ENCODE peak calls at places on chromosomes 6 and 20, in eight cellular contexts. E is WERI-Rb-1, G is stomach, R is uterus, B is PC-9, C is astrocyte, T is transverse colon, W is hepatocyte. Q is an unnamed sample.

GRCh38 chr6:31901415-31901952 is 402 bp downstream of the ZBTB12 start:
- DNase-seq in E (peak), G (peak), R (peak), B (peak), C (peak), T (peak), W (peak), Q (peak)

GRCh38 chr6:36116480-36116879 is 13.8 kb upstream of the MAPK13 start:
- DNase-seq in E (peak), G (no peak), R (no peak), B (no peak), C (no peak), T (no peak), W (no peak), Q (no peak)

GRCh38 chr20:25439328-25439727 is 31.9 kb downstream of the GINS1 start:
- DNase-seq in E (no peak), G (no peak), R (no peak), B (no peak), C (no peak), T (no peak), W (no peak), Q (no peak)

GRCh38 chr6:44800171-44800671 is 412.7 kb downstream of the CDC5L start:
- DNase-seq in E (peak), G (no peak), R (peak), B (peak), C (peak), T (no peak), W (peak), Q (peak)

GRCh38 chr6:36929607-36930006 is 24.9 kb upstream of the PI16 start:
- DNase-seq in E (no peak), G (no peak), R (no peak), B (no peak), C (peak), T (no peak), W (no peak), Q (peak)

GRCh38 chr20:46173652-46174468 is 55.7 kb downstream of the CD40 start:
- DNase-seq in E (no peak), G (no peak), R (no peak), B (no peak), C (no peak), T (no peak), W (no peak), Q (no peak)

GRCh38 chr6:156780117-156780641 is 3.0 kb downstream of the ARID1B start:
- DNase-seq in E (peak), G (peak), R (no peak), B (peak), C (peak), T (peak), W (peak), Q (peak)

GRCh38 chr20:57851786-57852185 is 142.0 kb upstream of the PMEPA1 start:
- DNase-seq in E (no peak), G (no peak), R (no peak), B (no peak), C (peak), T (no peak), W (no peak), Q (no peak)

GRCh38 chr6:96939019-96939805 is 14.7 kb downstream of the KLHL32 start:
- DNase-seq in E (no peak), G (no peak), R (no peak), B (peak), C (peak), T (no peak), W (no peak), Q (peak)

GRCh38 chr6:125598422-125598821 is 151.0 kb upstream of the HEY2 start:
- DNase-seq in E (no peak), G (no peak), R (peak), B (no peak), C (peak), T (peak), W (peak), Q (peak)

GRCh38 chr6:128017288-128017687 is 116.4 kb upstream of the THEMIS start:
- DNase-seq in E (no peak), G (no peak), R (no peak), B (no peak), C (no peak), T (no peak), W (no peak), Q (no peak)

GRCh38 chr6:121951918-121952379 is 447.5 kb upstream of the HSF2 start:
- DNase-seq in E (no peak), G (no peak), R (no peak), B (peak), C (peak), T (no peak), W (peak), Q (peak)

GRCh38 chr20:17859002-17859615 is 109.5 kb downstream of the SNX5 start:
- DNase-seq in E (no peak), G (peak), R (no peak), B (no peak), C (no peak), T (no peak), W (no peak), Q (no peak)

GRCh38 chr6:30192076-30192475 is 21.1 kb downstream of the TRIM26 start:
- DNase-seq in E (no peak), G (no peak), R (no peak), B (no peak), C (no peak), T (no peak), W (no peak), Q (no peak)

GRCh38 chr6:163525926-163526325 is 111.4 kb downstream of the QKI start:
- DNase-seq in E (no peak), G (no peak), R (no peak), B (no peak), C (peak), T (no peak), W (no peak), Q (no peak)

GRCh38 chr6:150417899-150418824 is 49.4 kb downstream of the IYD start:
- DNase-seq in E (peak), G (no peak), R (no peak), B (no peak), C (peak), T (peak), W (peak), Q (peak)

GRCh38 chr6:161748535-161749386 is 474.9 kb upstream of the AGPAT4 start:
- DNase-seq in E (peak), G (peak), R (no peak), B (peak), C (no peak), T (peak), W (peak), Q (peak)

GRCh38 chr6:45138765-45139164 is 189.4 kb upstream of the RUNX2 start:
- DNase-seq in E (no peak), G (no peak), R (no peak), B (no peak), C (no peak), T (no peak), W (no peak), Q (no peak)

GRCh38 chr6:28803337-28803709 is 120.5 kb downstream of the TRIM27 start:
- DNase-seq in E (no peak), G (no peak), R (no peak), B (no peak), C (no peak), T (no peak), W (no peak), Q (no peak)

GRCh38 chr6:45727228-45727627 is 288.4 kb downstream of the CLIC5 start:
- DNase-seq in E (no peak), G (no peak), R (no peak), B (no peak), C (no peak), T (no peak), W (no peak), Q (peak)

GRCh38 chr6:25248100-25248499 is 31.1 kb upstream of the CARMIL1 start:
- DNase-seq in E (no peak), G (no peak), R (no peak), B (no peak), C (peak), T (no peak), W (no peak), Q (peak)

GRCh38 chr20:20743511-20744169 is 31.2 kb upstream of the RALGAPA2 start:
- DNase-seq in E (peak), G (peak), R (peak), B (no peak), C (peak), T (peak), W (peak), Q (peak)

GRCh38 chr6:144335914-144336313 is 50.8 kb downstream of the UTRN start:
- DNase-seq in E (no peak), G (no peak), R (no peak), B (no peak), C (no peak), T (peak), W (no peak), Q (no peak)

GRCh38 chr6:1437553-1438406 is 48.4 kb downstream of the FOXF2 start:
- DNase-seq in E (no peak), G (no peak), R (no peak), B (no peak), C (no peak), T (no peak), W (no peak), Q (no peak)

GRCh38 chr20:24465730-24466129 is 3.7 kb upstream of the SYNDIG1 start:
- DNase-seq in E (peak), G (no peak), R (no peak), B (no peak), C (peak), T (no peak), W (no peak), Q (peak)

GRCh38 chr6:32369678-32370077 is 2.0 kb downstream of the TSBP1 start:
- DNase-seq in E (no peak), G (no peak), R (no peak), B (no peak), C (peak), T (no peak), W (no peak), Q (peak)

GRCh38 chr6:127786109-127786508 is 114.7 kb downstream of the THEMIS start:
- DNase-seq in E (no peak), G (no peak), R (no peak), B (no peak), C (no peak), T (no peak), W (no peak), Q (peak)

GRCh38 chr20:4726710-4727391 is 5.1 kb downstream of the PRND start:
- DNase-seq in E (no peak), G (no peak), R (no peak), B (no peak), C (peak), T (peak), W (no peak), Q (peak)

GRCh38 chr6:132215805-132216204 is 185.5 kb downstream of the MOXD1 start:
- DNase-seq in E (no peak), G (no peak), R (no peak), B (no peak), C (no peak), T (no peak), W (no peak), Q (no peak)

GRCh38 chr6:111486921-111487320 is 3.9 kb upstream of the REV3L start:
- DNase-seq in E (no peak), G (no peak), R (no peak), B (no peak), C (no peak), T (no peak), W (no peak), Q (peak)

GRCh38 chr6:166587631-166588413 is 1.3 kb upstream of the RAMACL start:
- DNase-seq in E (no peak), G (no peak), R (no peak), B (no peak), C (no peak), T (no peak), W (no peak), Q (no peak)

GRCh38 chr6:166825553-166826145 is 130.7 kb downstream of the RNASET2 start:
- DNase-seq in E (no peak), G (no peak), R (no peak), B (peak), C (peak), T (no peak), W (no peak), Q (no peak)

GRCh38 chr6:133707456-133707855 is 181.5 kb upstream of the TCF21 start:
- DNase-seq in E (no peak), G (no peak), R (no peak), B (no peak), C (peak), T (no peak), W (no peak), Q (peak)

GRCh38 chr6:92559611-92560010 is 859.7 kb downstream of the EPHA7 start:
- DNase-seq in E (no peak), G (no peak), R (no peak), B (no peak), C (no peak), T (no peak), W (no peak), Q (no peak)

GRCh38 chr20:32966881-32967781 is 37.1 kb downstream of the SUN5 start:
- DNase-seq in E (no peak), G (peak), R (no peak), B (no peak), C (no peak), T (peak), W (no peak), Q (no peak)

GRCh38 chr6:116016846-116017545 is 43.7 kb downstream of the FRK start:
- DNase-seq in E (no peak), G (no peak), R (no peak), B (no peak), C (no peak), T (no peak), W (no peak), Q (peak)

GRCh38 chr6:63740709-63741108 is 105.1 kb downstream of the PHF3 start:
- DNase-seq in E (no peak), G (no peak), R (no peak), B (peak), C (peak), T (no peak), W (no peak), Q (peak)

GRCh38 chr6:25279748-25280616 is 808 bp downstream of the CARMIL1 start:
- DNase-seq in E (peak), G (peak), R (peak), B (peak), C (no peak), T (peak), W (peak), Q (no peak)

GRCh38 chr6:157139054-157139708 is 184.1 kb downstream of the TMEM242 start:
- DNase-seq in E (peak), G (no peak), R (no peak), B (no peak), C (no peak), T (no peak), W (no peak), Q (no peak)

GRCh38 chr20:10802201-10802600 is 128.4 kb upstream of the JAG1 start:
- DNase-seq in E (no peak), G (no peak), R (no peak), B (no peak), C (peak), T (no peak), W (no peak), Q (peak)

DNA sequence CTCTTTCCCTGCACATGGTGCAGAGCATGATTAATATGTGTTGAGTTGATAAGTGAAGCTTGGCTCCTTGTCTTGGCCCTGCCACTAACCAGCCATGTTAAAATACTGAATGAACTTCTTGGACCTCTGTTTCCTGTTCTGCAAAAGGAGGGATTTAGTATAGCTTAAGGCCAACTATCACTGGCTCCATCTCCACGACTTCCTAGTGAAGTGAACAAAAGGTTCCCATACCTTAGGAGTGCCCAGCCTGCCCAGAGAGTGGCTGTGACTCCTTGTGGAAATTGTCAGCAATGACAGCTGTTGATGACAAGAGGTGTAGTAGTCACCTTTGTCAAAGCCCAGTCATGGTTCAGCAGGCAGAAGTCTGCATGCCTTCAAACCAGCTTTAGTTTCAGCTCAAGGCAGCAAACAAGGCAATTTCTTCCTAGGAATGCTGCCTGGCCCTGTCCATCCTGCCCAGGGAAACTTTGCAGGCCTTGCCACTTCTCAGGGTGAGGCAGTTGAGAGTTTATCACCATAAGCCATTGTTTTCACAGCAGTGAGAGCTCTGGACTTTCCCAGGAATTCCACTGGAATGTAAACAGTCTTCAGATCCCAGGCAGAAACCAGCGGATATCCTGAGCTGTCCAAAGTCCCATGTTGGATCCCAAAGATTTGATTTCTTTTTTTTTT is 169.7 kb upstream of the TNFAIP3 start:
- DNase-seq in E (no peak), G (no peak), R (no peak), B (peak), C (peak), T (peak), W (peak), Q (peak)
- H3K27ac ChIP-seq in E (no peak), G (no peak), R (peak), B (peak), C (peak), T (peak), W (peak), Q (no peak)

DNA sequence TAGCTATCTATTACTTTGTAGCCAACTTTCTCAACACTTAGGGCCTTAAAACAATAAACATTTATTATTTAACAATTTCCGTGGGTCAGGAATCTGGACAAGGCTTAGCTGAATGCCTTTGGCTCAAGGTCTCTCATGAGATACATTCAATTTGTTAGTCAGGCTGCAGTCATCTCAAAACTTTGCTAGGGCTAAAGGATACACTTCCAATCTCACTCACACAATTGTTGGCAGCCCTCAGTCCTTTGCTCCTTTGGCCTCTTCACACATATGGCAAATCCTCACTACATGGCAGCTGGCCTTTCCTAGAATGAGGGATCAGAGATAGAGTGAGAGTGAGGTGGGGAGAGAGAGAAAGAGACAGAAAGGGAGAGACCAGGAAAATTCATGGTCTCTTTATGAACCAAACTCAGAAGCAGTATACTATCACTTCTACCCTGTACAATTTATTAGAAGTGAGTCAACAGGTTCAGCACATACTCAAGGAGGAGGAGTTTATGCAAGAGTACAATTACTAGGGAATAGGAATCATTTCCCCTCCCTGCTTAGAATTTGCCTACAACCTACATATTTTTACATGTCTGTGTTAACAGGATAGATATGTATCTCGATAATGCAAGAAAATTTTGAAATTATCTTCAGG is 85.7 kb upstream of the HMGCLL1 start:
- DNase-seq in E (no peak), G (no peak), R (no peak), B (no peak), C (no peak), T (no peak), W (no peak), Q (no peak)
- H3K27ac ChIP-seq in E (no peak), G (no peak), R (no peak), B (no peak), C (no peak), T (no peak), W (peak), Q (no peak)

GRCh38 chr6:107221519-107221918 is 106.2 kb upstream of the BEND3 start:
- DNase-seq in E (no peak), G (no peak), R (no peak), B (no peak), C (no peak), T (no peak), W (no peak), Q (no peak)
- H3K27ac ChIP-seq in E (no peak), G (no peak), R (no peak), B (no peak), C (no peak), T (no peak), W (no peak), Q (no peak)

GRCh38 chr20:47230811-47231256 is 125.7 kb downstream of the ZMYND8 start:
- DNase-seq in E (peak), G (no peak), R (no peak), B (no peak), C (peak), T (no peak), W (no peak), Q (no peak)
- H3K27ac ChIP-seq in E (peak), G (no peak), R (no peak), B (no peak), C (peak), T (no peak), W (no peak), Q (no peak)

GRCh38 chr6:90284745-90285481 is 11.7 kb downstream of the BACH2 start:
- DNase-seq in E (no peak), G (no peak), R (no peak), B (no peak), C (peak), T (no peak), W (no peak), Q (peak)
- H3K27ac ChIP-seq in E (no peak), G (peak), R (peak), B (peak), C (peak), T (peak), W (peak), Q (peak)

GRCh38 chr20:15396026-15396425 is 1058.6 kb upstream of the FLRT3 start:
- DNase-seq in E (no peak), G (no peak), R (no peak), B (no peak), C (no peak), T (no peak), W (no peak), Q (no peak)
- H3K27ac ChIP-seq in E (no peak), G (no peak), R (no peak), B (no peak), C (no peak), T (no peak), W (no peak), Q (no peak)

GRCh38 chr6:7126759-7127158 is 19.0 kb downstream of the RREB1 start:
- DNase-seq in E (no peak), G (no peak), R (no peak), B (no peak), C (no peak), T (no peak), W (no peak), Q (no peak)

GRCh38 chr6:7124114-7124513 is 16.4 kb downstream of the RREB1 start:
- DNase-seq in E (peak), G (no peak), R (no peak), B (no peak), C (no peak), T (no peak), W (no peak), Q (no peak)

GRCh38 chr6:7124631-7125030 is 16.9 kb downstream of the RREB1 start:
- DNase-seq in E (peak), G (no peak), R (no peak), B (no peak), C (no peak), T (no peak), W (no peak), Q (peak)

GRCh38 chr6:7122684-7123083 is 14.9 kb downstream of the RREB1 start:
- DNase-seq in E (peak), G (no peak), R (no peak), B (no peak), C (no peak), T (no peak), W (no peak), Q (no peak)

DNA sequence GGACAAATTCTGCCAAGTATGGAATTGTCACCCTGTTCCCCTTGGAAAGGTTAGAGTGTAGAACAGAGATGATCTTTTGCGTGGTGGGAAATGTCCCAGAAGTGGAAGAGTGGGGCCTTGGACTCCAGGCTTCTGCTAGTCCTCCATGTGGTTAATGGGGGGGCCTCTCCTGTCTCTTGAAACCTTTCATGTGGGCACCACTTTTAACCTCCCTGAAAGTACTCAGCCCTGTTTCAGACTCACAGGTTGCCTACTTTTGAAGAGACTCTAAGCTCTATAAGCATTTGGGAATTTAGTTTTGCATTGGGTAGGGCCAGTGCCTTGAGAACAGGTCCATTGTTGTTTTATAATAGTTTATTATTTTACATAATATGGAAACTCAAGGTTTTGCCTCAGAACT is 17.5 kb downstream of the RREB1 start:
- DNase-seq in E (no peak), G (no peak), R (no peak), B (no peak), C (no peak), T (no peak), W (no peak), Q (no peak)
- H3K27ac ChIP-seq in E (no peak), G (peak), R (no peak), B (no peak), C (no peak), T (no peak), W (peak), Q (no peak)

GRCh38 chr6:34664270-34664971 is 32.1 kb downstream of the ILRUN start:
- DNase-seq in E (no peak), G (no peak), R (no peak), B (no peak), C (no peak), T (no peak), W (no peak), Q (peak)
- H3K27ac ChIP-seq in E (no peak), G (peak), R (peak), B (peak), C (peak), T (peak), W (peak), Q (peak)

GRCh38 chr6:74073429-74073828 is 377.4 kb downstream of the CD109 start:
- DNase-seq in E (no peak), G (no peak), R (no peak), B (no peak), C (peak), T (no peak), W (peak), Q (peak)
- H3K27ac ChIP-seq in E (no peak), G (no peak), R (peak), B (no peak), C (peak), T (no peak), W (no peak), Q (no peak)